ENCODE peak calls at places on chromosomes 4 and X, in six cellular contexts. One of them, this sample, is unnamed. For H3K4me1, the result is how much of the 10 kb centered on the place peaks cover.

GRCh38 chr4:156336516-156336915 is 382.9 kb upstream of the CTSO start:
- DNase-seq in K562: no peak
- DNase-seq in H1: no peak
- DNase-seq in HCT116: no peak
- DNase-seq in GM12878: no peak
- DNase-seq in HepG2: no peak
- DNase-seq in this sample: no peak

GRCh38 chrX:70476934-70477733 is 32.5 kb downstream of the DLG3 start:
- DNase-seq in K562: peak
- DNase-seq in H1: peak
- DNase-seq in HCT116: peak
- DNase-seq in GM12878: no peak
- DNase-seq in HepG2: no peak
- DNase-seq in this sample: peak

GRCh38 chrX:54492340-54492739 is 3.7 kb downstream of the FGD1 start:
- DNase-seq in K562: no peak
- DNase-seq in H1: no peak
- DNase-seq in HCT116: no peak
- DNase-seq in GM12878: no peak
- DNase-seq in HepG2: no peak
- DNase-seq in this sample: no peak

GRCh38 chr4:89283975-89284556 is 23.5 kb downstream of the GPRIN3 start:
- DNase-seq in K562: no peak
- DNase-seq in H1: no peak
- DNase-seq in HCT116: no peak
- DNase-seq in GM12878: no peak
- DNase-seq in HepG2: no peak
- DNase-seq in this sample: no peak

GRCh38 chrX:154074199-154074598 is 23.3 kb downstream of the MECP2 start:
- DNase-seq in K562: no peak
- DNase-seq in H1: no peak
- DNase-seq in HCT116: no peak
- DNase-seq in GM12878: no peak
- DNase-seq in HepG2: peak
- DNase-seq in this sample: no peak

GRCh38 chr4:148116264-148116663 is 325.9 kb downstream of the NR3C2 start:
- DNase-seq in K562: no peak
- DNase-seq in H1: no peak
- DNase-seq in HCT116: no peak
- DNase-seq in GM12878: no peak
- DNase-seq in HepG2: no peak
- DNase-seq in this sample: no peak

GRCh38 chr4:712916-713632 is 7.4 kb downstream of the PCGF3 start:
- DNase-seq in K562: no peak
- DNase-seq in H1: no peak
- DNase-seq in HCT116: no peak
- DNase-seq in GM12878: no peak
- DNase-seq in HepG2: no peak
- DNase-seq in this sample: no peak

GRCh38 chrX:96611619-96612362 is 72.9 kb upstream of the DIAPH2 start:
- DNase-seq in K562: no peak
- DNase-seq in H1: no peak
- DNase-seq in HCT116: no peak
- DNase-seq in GM12878: no peak
- DNase-seq in HepG2: no peak
- DNase-seq in this sample: no peak

GRCh38 chr4:140743194-140743931 is 12.8 kb downstream of the TBC1D9 start:
- DNase-seq in K562: no peak
- DNase-seq in H1: no peak
- DNase-seq in HCT116: no peak
- DNase-seq in GM12878: peak
- DNase-seq in HepG2: peak
- DNase-seq in this sample: no peak

GRCh38 chr4:52051213-52051614 is at the start of gene SPATA18:
- DNase-seq in K562: no peak
- DNase-seq in H1: no peak
- DNase-seq in HCT116: no peak
- DNase-seq in GM12878: no peak
- DNase-seq in HepG2: no peak
- DNase-seq in this sample: no peak

GRCh38 chr4:158259955-158260575 is 49.8 kb downstream of the TMEM144 start:
- DNase-seq in K562: peak
- DNase-seq in H1: no peak
- DNase-seq in HCT116: peak
- DNase-seq in GM12878: no peak
- DNase-seq in HepG2: peak
- DNase-seq in this sample: no peak
- TF ChIP-seq YY1 in K562: no peak
- TF ChIP-seq YY1 in H1: no peak
- TF ChIP-seq YY1 in HCT116: no peak
- TF ChIP-seq YY1 in GM12878: no peak
- TF ChIP-seq YY1 in HepG2: no peak
- TF ChIP-seq YY1 in this sample: no peak

GRCh38 chr4:97123573-97123972 is 1019.7 kb downstream of the STPG2 start:
- DNase-seq in K562: no peak
- DNase-seq in H1: no peak
- DNase-seq in HCT116: no peak
- DNase-seq in GM12878: no peak
- DNase-seq in HepG2: no peak
- DNase-seq in this sample: no peak
- H3K4me1 ChIP-seq in K562: under half
- H3K4me1 ChIP-seq in H1: under half
- H3K4me1 ChIP-seq in HCT116: under half
- H3K4me1 ChIP-seq in GM12878: under half
- H3K4me1 ChIP-seq in HepG2: under half
- H3K4me1 ChIP-seq in this sample: under half

GRCh38 chr4:48858130-48858529 is 27.2 kb downstream of the OCIAD1 start:
- DNase-seq in K562: no peak
- DNase-seq in H1: no peak
- DNase-seq in HCT116: no peak
- DNase-seq in GM12878: no peak
- DNase-seq in HepG2: no peak
- DNase-seq in this sample: no peak

GRCh38 chr4:48863728-48864127 is 32.8 kb downstream of the OCIAD1 start:
- DNase-seq in K562: no peak
- DNase-seq in H1: no peak
- DNase-seq in HCT116: no peak
- DNase-seq in GM12878: no peak
- DNase-seq in HepG2: no peak
- DNase-seq in this sample: no peak

GRCh38 chr4:48862038-48862437 is 31.1 kb downstream of the OCIAD1 start:
- DNase-seq in K562: no peak
- DNase-seq in H1: no peak
- DNase-seq in HCT116: no peak
- DNase-seq in GM12878: no peak
- DNase-seq in HepG2: no peak
- DNase-seq in this sample: no peak

GRCh38 chr4:48862661-48863060 is 31.8 kb downstream of the OCIAD1 start:
- DNase-seq in K562: no peak
- DNase-seq in H1: no peak
- DNase-seq in HCT116: no peak
- DNase-seq in GM12878: no peak
- DNase-seq in HepG2: no peak
- DNase-seq in this sample: no peak
- H3K9ac ChIP-seq in K562: no peak
- H3K9ac ChIP-seq in H1: no peak
- H3K9ac ChIP-seq in HCT116: no peak
- H3K9ac ChIP-seq in GM12878: no peak
- H3K9ac ChIP-seq in HepG2: no peak
- H3K9ac ChIP-seq in this sample: no peak

GRCh38 chr4:186827542-186827887 is 103.9 kb upstream of the FAT1 start:
- DNase-seq in K562: no peak
- DNase-seq in H1: no peak
- DNase-seq in HCT116: no peak
- DNase-seq in GM12878: no peak
- DNase-seq in HepG2: no peak
- DNase-seq in this sample: no peak

GRCh38 chr4:186829097-186829496 is 105.4 kb upstream of the FAT1 start:
- DNase-seq in K562: no peak
- DNase-seq in H1: no peak
- DNase-seq in HCT116: no peak
- DNase-seq in GM12878: no peak
- DNase-seq in HepG2: no peak
- DNase-seq in this sample: no peak

GRCh38 chr4:186831574-186831973 is 107.9 kb upstream of the FAT1 start:
- DNase-seq in K562: no peak
- DNase-seq in H1: no peak
- DNase-seq in HCT116: peak
- DNase-seq in GM12878: no peak
- DNase-seq in HepG2: no peak
- DNase-seq in this sample: no peak

GRCh38 chr4:186826866-186827541 is 103.3 kb upstream of the FAT1 start:
- DNase-seq in K562: no peak
- DNase-seq in H1: no peak
- DNase-seq in HCT116: no peak
- DNase-seq in GM12878: no peak
- DNase-seq in HepG2: peak
- DNase-seq in this sample: no peak

DNA sequence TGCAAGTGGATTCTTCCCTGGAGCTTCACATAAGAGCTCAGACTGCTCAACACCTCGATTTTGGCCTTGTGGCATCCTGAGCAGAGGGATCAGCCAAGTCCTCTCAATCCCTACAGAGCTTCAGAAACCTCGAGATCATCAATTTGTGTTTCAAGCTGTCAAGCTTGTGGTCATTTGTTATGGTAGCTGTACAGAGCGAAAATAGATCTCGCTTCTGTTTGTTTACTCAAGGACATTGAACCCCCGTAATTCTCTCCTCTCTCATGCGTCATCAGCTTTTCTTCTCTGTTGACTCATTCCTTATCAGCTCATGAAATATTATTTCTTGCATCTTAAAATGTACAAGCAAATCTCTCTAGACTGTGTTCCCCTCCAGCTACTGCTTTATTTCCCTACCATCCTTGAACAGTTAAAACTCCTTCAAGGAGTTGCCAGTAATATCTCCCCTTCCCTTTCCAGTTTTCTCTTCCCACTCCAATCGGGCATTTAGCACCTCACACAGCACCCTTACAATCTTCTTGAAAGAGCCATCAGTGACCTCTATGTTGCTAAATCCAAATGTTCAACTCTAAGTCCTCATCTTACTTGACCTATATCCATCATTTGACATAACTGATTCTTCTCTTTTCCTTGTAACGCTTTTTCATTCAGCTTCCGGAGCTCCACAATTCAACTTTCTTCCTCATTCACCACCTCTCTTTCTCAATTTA is 106.2 kb upstream of the FAT1 start:
- DNase-seq in K562: peak
- DNase-seq in H1: no peak
- DNase-seq in HCT116: peak
- DNase-seq in GM12878: no peak
- DNase-seq in HepG2: peak
- DNase-seq in this sample: no peak
- TF ChIP-seq YY1 in K562: no peak
- TF ChIP-seq YY1 in H1: no peak
- TF ChIP-seq YY1 in HCT116: no peak
- TF ChIP-seq YY1 in GM12878: no peak
- TF ChIP-seq YY1 in HepG2: no peak
- TF ChIP-seq YY1 in this sample: no peak

DNA sequence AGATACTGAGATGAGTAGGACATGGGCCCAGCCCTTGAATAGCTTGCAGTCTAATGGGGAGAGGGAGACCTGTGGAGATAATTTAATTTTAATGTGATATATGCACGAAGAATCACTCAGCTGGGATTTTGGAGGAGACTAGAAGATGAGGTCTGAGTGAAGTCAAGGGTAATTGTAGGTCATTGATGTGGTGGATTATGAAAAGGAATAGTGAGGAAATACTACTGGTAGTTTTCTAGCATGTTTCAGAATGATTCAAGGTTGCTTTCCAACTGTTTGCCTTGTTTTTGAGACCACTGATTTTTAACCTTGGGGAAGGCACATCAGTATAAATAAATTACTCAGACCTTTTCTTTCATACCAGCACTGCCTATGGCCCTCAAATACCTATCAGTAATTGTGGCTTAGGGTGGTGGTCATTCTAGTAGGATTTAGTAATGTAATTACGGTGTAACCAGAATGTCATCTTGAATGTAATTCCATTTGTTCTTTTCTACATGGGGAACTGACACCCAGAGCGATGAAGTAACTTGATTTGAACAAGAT is 25.6 kb downstream of the PTTG2 start:
- DNase-seq in K562: no peak
- DNase-seq in H1: no peak
- DNase-seq in HCT116: no peak
- DNase-seq in GM12878: no peak
- DNase-seq in HepG2: no peak
- DNase-seq in this sample: no peak
- H3K4me1 ChIP-seq in K562: under half
- H3K4me1 ChIP-seq in H1: under half
- H3K4me1 ChIP-seq in HCT116: under half
- H3K4me1 ChIP-seq in GM12878: under half
- H3K4me1 ChIP-seq in HepG2: under half
- H3K4me1 ChIP-seq in this sample: under half

GRCh38 chrX:71997320-71997719 is 86.7 kb downstream of the NHSL2 start:
- DNase-seq in K562: no peak
- DNase-seq in H1: no peak
- DNase-seq in HCT116: no peak
- DNase-seq in GM12878: no peak
- DNase-seq in HepG2: no peak
- DNase-seq in this sample: no peak

GRCh38 chrX:71995122-71995521 is 84.5 kb downstream of the NHSL2 start:
- DNase-seq in K562: no peak
- DNase-seq in H1: no peak
- DNase-seq in HCT116: no peak
- DNase-seq in GM12878: no peak
- DNase-seq in HepG2: no peak
- DNase-seq in this sample: no peak

GRCh38 chrX:71998836-71999509 is 88.3 kb downstream of the NHSL2 start:
- DNase-seq in K562: peak
- DNase-seq in H1: no peak
- DNase-seq in HCT116: peak
- DNase-seq in GM12878: no peak
- DNase-seq in HepG2: peak
- DNase-seq in this sample: no peak

GRCh38 chrX:71996138-71996537 is 85.5 kb downstream of the NHSL2 start:
- DNase-seq in K562: no peak
- DNase-seq in H1: no peak
- DNase-seq in HCT116: no peak
- DNase-seq in GM12878: no peak
- DNase-seq in HepG2: no peak
- DNase-seq in this sample: no peak

DNA sequence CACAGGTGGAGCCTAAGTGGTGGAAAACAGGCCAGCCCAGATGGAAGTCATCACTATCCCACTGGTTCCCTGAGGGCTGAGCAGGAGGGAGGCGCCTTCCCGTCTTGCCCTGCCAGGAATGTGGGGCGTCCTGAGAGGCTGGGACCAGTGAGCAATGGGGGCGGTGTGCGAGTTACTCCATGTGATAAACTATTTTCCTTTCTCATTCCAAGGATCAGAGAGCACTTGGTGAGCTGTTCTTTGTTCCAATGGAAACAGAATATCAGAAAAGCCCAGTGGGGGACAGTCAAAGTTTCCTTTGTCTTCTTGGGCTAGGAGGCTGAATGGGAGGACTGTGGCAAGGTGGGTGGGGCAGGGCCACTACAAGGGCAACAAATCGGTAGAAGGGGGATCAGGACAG is 86.2 kb downstream of the NHSL2 start:
- DNase-seq in K562: no peak
- DNase-seq in H1: peak
- DNase-seq in HCT116: no peak
- DNase-seq in GM12878: no peak
- DNase-seq in HepG2: no peak
- DNase-seq in this sample: peak
- H3K9ac ChIP-seq in K562: no peak
- H3K9ac ChIP-seq in H1: no peak
- H3K9ac ChIP-seq in HCT116: no peak
- H3K9ac ChIP-seq in GM12878: no peak
- H3K9ac ChIP-seq in HepG2: no peak
- H3K9ac ChIP-seq in this sample: no peak

This sample was measured in NT2/D1.